ENCODE peak calls at places on chromosomes 5 and 9, in ten cellular contexts. W is cardiac muscle cell, J is AG10803, Z is mammary epithelial cell, H is adrenal gland, O is retinal pigment epithelial cell, L is heart right ventricle, Y is cardiac fibroblast, U is A549, B is IMR-90. I is an unnamed sample.

GRCh38 chr5:157266286-157267007 is 524 bp downstream of the CYFIP2 start:
- DNase-seq in J (no peak), B (no peak), H (no peak), Y (no peak), O (no peak), L (no peak), Z (no peak), W (no peak), U (no peak), I (no peak)

GRCh38 chr5:181246276-181247050 is 2.8 kb upstream of the RACK1 start:
- DNase-seq in L (peak; percentile 92), O (no peak), Y (peak; percentile 87), J (peak; percentile 88), U (peak; percentile 88), Z (peak; percentile 84), B (peak; percentile 78), W (peak; percentile 89), H (peak; percentile 93), I (peak; percentile 77)

GRCh38 chr5:32471784-32472183 is 27.2 kb upstream of the ZFR start:
- DNase-seq in Y (no peak), W (no peak), L (no peak), H (peak; percentile 24), B (no peak), O (no peak), U (peak; percentile 12), Z (no peak), J (no peak), I (no peak)

GRCh38 chr9:7228786-7229185 is 471.0 kb downstream of the KDM4C start:
- DNase-seq in J (no peak), B (no peak), U (no peak), Z (no peak), L (no peak), Y (no peak), W (no peak), O (no peak), H (no peak), I (no peak)

GRCh38 chr5:31889131-31889561 is 250.2 kb downstream of the PDZD2 start:
- DNase-seq in W (no peak), O (no peak), Z (no peak), Y (no peak), J (no peak), U (no peak), L (no peak), H (no peak), B (no peak), I (no peak)

GRCh38 chr9:109448223-109448622 is 49.9 kb downstream of the PTPN3 start:
- DNase-seq in B (peak; percentile 71), L (no peak), H (no peak), J (no peak), W (peak; percentile 54), U (no peak), Y (peak; percentile 52), Z (peak; percentile 60), O (no peak), I (no peak)

GRCh38 chr9:1332161-1332560 is 282.0 kb downstream of the DMRT2 start:
- DNase-seq in O (no peak), Y (peak; percentile 1), W (no peak), U (no peak), Z (no peak), J (peak; percentile 1), L (no peak), H (no peak), B (no peak), I (no peak)

GRCh38 chr9:114108016-114108833 is 9.1 kb upstream of the KIF12 start:
- DNase-seq in H (peak; percentile 82), L (peak; percentile 70), U (peak; percentile 83), J (peak; percentile 73), B (peak; percentile 77), W (peak; percentile 90), O (peak; percentile 39), Z (peak; percentile 70), Y (peak; percentile 82), I (peak; percentile 64)

GRCh38 chr9:13705913-13706312 is 426.4 kb upstream of the MPDZ start:
- DNase-seq in W (peak; percentile 95), O (peak; percentile 29), U (no peak), B (peak; percentile 25), Y (peak; percentile 94), Z (no peak), L (peak; percentile 55), H (no peak), J (peak; percentile 72), I (peak; percentile 11)

GRCh38 chr5:14809369-14810144 is 62.0 kb downstream of the ANKH start:
- DNase-seq in H (peak; percentile 61), B (peak; percentile 93), Y (peak; percentile 94), L (peak; percentile 66), Z (peak; percentile 91), U (peak; percentile 17), J (peak; percentile 85), O (peak; percentile 28), W (peak; percentile 79), I (peak; percentile 92)

GRCh38 chr9:87592554-87593394 is 95.1 kb downstream of the DAPK1 start:
- DNase-seq in L (peak; percentile 58), U (no peak), B (peak; percentile 69), H (peak; percentile 73), W (peak; percentile 85), J (peak; percentile 63), Z (no peak), Y (peak; percentile 67), O (no peak), I (peak; percentile 37)

GRCh38 chr9:5529683-5530221 is 19.4 kb downstream of the PDCD1LG2 start:
- DNase-seq in O (peak; percentile 65), L (no peak), W (no peak), U (peak; percentile 42), Y (peak; percentile 40), B (peak; percentile 74), H (no peak), Z (no peak), J (no peak), I (no peak)

GRCh38 chr9:112860466-112860865 is 30.2 kb downstream of the SLC46A2 start:
- DNase-seq in L (no peak), H (no peak), O (no peak), Y (no peak), U (no peak), Z (peak; percentile 21), B (no peak), J (no peak), W (no peak), I (no peak)

GRCh38 chr9:132194508-132194907 is 32.6 kb downstream of the NTNG2 start:
- DNase-seq in O (no peak), B (no peak), W (no peak), J (no peak), L (no peak), Z (no peak), Y (no peak), U (no peak), H (no peak), I (no peak)
- TF ChIP-seq CTCF in O (no peak), B (no peak), W (no peak), J (no peak), L (no peak), Z (no peak), Y (no peak), U (no peak), H (no peak), I (no peak)

DNA sequence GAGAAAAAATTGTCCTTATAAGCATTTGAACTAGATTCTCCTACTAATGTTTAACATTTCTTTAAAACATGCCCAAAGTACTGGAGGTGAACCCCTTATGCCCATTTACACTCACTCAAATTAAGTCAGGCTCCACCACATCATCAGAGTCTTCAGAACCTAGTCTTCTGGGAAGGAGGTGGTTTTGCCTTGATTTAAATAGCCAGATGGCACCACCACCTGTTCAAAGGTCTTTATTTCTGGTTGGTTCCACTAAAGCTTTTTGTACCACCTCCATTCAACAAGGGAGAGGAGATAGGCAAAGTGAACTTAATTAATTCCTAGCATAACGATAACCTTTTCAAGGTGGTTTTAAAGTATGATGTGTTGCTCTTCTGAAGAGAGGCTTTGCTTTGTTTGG is 189.5 kb downstream of the SLF1 start:
- DNase-seq in O (no peak), L (no peak), U (no peak), J (no peak), B (no peak), H (no peak), Z (no peak), Y (no peak), W (no peak), I (no peak)
- TF ChIP-seq CTCF in O (no peak), L (no peak), U (no peak), J (no peak), B (no peak), H (no peak), Z (no peak), Y (no peak), W (no peak), I (no peak)

GRCh38 chr5:1324301-1324700 is 20.6 kb downstream of the CLPTM1L start:
- DNase-seq in Y (no peak), Z (no peak), H (no peak), L (no peak), W (no peak), O (no peak), B (no peak), J (no peak), U (no peak), I (no peak)

GRCh38 chr5:1325870-1326546 is 18.9 kb downstream of the CLPTM1L start:
- DNase-seq in B (no peak), Z (no peak), U (peak; percentile 73), Y (peak; percentile 56), H (no peak), O (no peak), W (no peak), L (no peak), J (peak; percentile 83), I (no peak)

GRCh38 chr5:1325191-1325741 is 19.6 kb downstream of the CLPTM1L start:
- DNase-seq in Z (no peak), B (no peak), W (no peak), U (no peak), Y (no peak), H (no peak), O (no peak), L (no peak), J (no peak), I (no peak)

GRCh38 chr5:1323803-1324173 is 21.1 kb downstream of the CLPTM1L start:
- DNase-seq in H (no peak), Y (no peak), U (no peak), O (no peak), Z (no peak), J (no peak), L (no peak), B (no peak), W (no peak), I (no peak)

DNA sequence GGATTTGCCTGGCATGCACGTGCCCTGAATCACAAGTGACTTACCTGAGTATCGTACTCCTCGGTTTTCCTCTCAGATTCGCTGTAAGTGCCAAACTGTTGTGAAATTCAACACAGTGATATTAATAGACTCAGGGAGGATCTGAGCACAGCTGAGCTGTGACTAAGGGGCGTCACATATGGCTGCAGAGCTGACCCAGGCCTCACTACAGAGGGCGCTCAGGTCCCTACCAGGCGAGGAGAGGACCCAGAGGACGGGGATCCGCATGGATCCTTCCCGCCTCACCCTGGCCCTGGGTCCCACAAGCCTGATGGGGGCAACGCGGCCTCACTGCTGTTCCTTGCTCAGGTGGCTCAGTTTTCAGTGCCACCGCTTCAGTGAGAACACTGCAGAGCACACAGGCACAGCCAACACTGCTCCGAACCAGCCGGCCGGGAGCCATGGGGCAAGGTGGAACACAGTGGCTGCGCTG is 20.1 kb downstream of the CLPTM1L start:
- DNase-seq in U (no peak), Y (no peak), B (no peak), L (no peak), J (no peak), Z (no peak), O (no peak), W (no peak), H (no peak), I (no peak)
- TF ChIP-seq CTCF in U (no peak), Y (no peak), B (no peak), L (no peak), J (no peak), Z (no peak), O (no peak), W (no peak), H (no peak), I (no peak)

GRCh38 chr9:17063535-17064135 is 71.2 kb upstream of the CNTLN start:
- DNase-seq in H (peak; percentile 23), Y (peak; percentile 72), J (peak; percentile 55), U (peak; percentile 69), O (peak; percentile 9), Z (peak; percentile 31), L (no peak), W (peak; percentile 77), B (peak; percentile 64), I (peak; percentile 41)
- TF ChIP-seq CTCF in H (peak; percentile 60), Y (peak; percentile 82), J (peak; percentile 89), U (peak; percentile 76), O (peak; percentile 92), Z (peak; percentile 83), L (peak; percentile 69), W (peak; percentile 90), B (peak; percentile 67), I (peak; percentile 91)